ENCODE peak calls at places on chromosomes 7 and 10, in five cellular contexts. N, L, K, G and Z are unnamed samples.

GRCh38 chr10:806451-807162 is 117.1 kb upstream of the DIP2C start:
- DNase-seq in G (no peak), N (no peak), L (no peak), K (no peak), Z (no peak)

GRCh38 chr7:143434660-143435059 is 8.6 kb upstream of the TAS2R60 start:
- DNase-seq in K (peak), L (no peak), N (no peak), G (peak), Z (no peak)

GRCh38 chr10:11875499-11876281 is 52.5 kb downstream of the PROSER2 start:
- DNase-seq in N (no peak), L (peak), G (peak), K (peak), Z (no peak)

GRCh38 chr7:140342732-140343514 is 55.4 kb downstream of the SLC37A3 start:
- DNase-seq in N (peak), L (peak), G (peak), K (no peak), Z (no peak)

GRCh38 chr10:71731791-71732190 is 12.2 kb upstream of the C10orf105 start:
- DNase-seq in L (no peak), K (no peak), G (no peak), N (no peak), Z (no peak)

GRCh38 chr7:157898802-157899201 is 562.0 kb downstream of the DNAJB6 start:
- DNase-seq in G (no peak), L (no peak), K (no peak), N (no peak), Z (no peak)

GRCh38 chr10:51188013-51188412 is 113.7 kb downstream of the PRKG1 start:
- DNase-seq in N (no peak), K (no peak), G (no peak), L (no peak), Z (no peak)

GRCh38 chr7:23013715-23014649 is at the start of gene HYCC1:
- DNase-seq in L (peak), K (peak), N (peak), G (peak), Z (peak)

GRCh38 chr7:23662124-23662982 is 17.6 kb upstream of the FAM221A start:
- DNase-seq in G (no peak), N (no peak), L (no peak), K (no peak), Z (no peak)

GRCh38 chr10:71981024-71981867 is 17.1 kb downstream of the CHST3 start:
- DNase-seq in G (no peak), N (no peak), L (no peak), K (no peak), Z (no peak)

GRCh38 chr7:16067695-16068094 is 353.6 kb downstream of the CRPPA start:
- DNase-seq in L (no peak), K (no peak), N (no peak), G (no peak), Z (no peak)

GRCh38 chr10:11439523-11440053 is 171.9 kb downstream of the USP6NL start:
- DNase-seq in N (no peak), K (no peak), G (no peak), L (no peak), Z (no peak)

GRCh38 chr7:47087866-47088265 is 494.0 kb downstream of the TNS3 start:
- DNase-seq in N (no peak), K (no peak), G (no peak), L (no peak), Z (no peak)

GRCh38 chr10:338176-339037 is 203.2 kb downstream of the ZMYND11 start:
- DNase-seq in K (no peak), N (no peak), L (no peak), G (no peak), Z (no peak)

GRCh38 chr10:11242443-11243386 is 225.0 kb downstream of the CELF2 start:
- DNase-seq in L (no peak), G (no peak), N (no peak), K (peak), Z (no peak)

GRCh38 chr10:100930368-100930767 is 17.6 kb downstream of the SLF2 start:
- DNase-seq in L (no peak), G (no peak), K (no peak), N (peak), Z (no peak)

GRCh38 chr10:132605390-132605789 is 67.8 kb downstream of the INPP5A start:
- DNase-seq in N (no peak), G (no peak), L (no peak), K (no peak), Z (no peak)

GRCh38 chr10:79904671-79905321 is 44.1 kb downstream of the SFTPD start:
- DNase-seq in K (peak), L (peak), G (peak), N (peak), Z (no peak)

GRCh38 chr7:18762189-18762588 is 266.6 kb downstream of the HDAC9 start:
- DNase-seq in L (no peak), G (no peak), N (peak), K (no peak), Z (no peak)

GRCh38 chr7:137592232-137592896 is 248.8 kb upstream of the PTN start:
- DNase-seq in L (no peak), K (no peak), N (peak), G (peak), Z (no peak)

GRCh38 chr7:44085549-44085948 is 3.2 kb upstream of the POLM start:
- DNase-seq in N (no peak), L (peak), G (no peak), K (peak), Z (no peak)

GRCh38 chr10:58531084-58531695 is 18.5 kb downstream of the BICC1 start:
- DNase-seq in N (peak), G (peak), L (no peak), K (peak), Z (peak)

GRCh38 chr10:7717767-7718166 is 14.7 kb downstream of the ITIH2 start:
- DNase-seq in N (no peak), K (no peak), L (no peak), G (no peak), Z (no peak)
- H3K27ac ChIP-seq in N (no peak), K (no peak), L (no peak), G (no peak), Z (no peak)

GRCh38 chr7:128215739-128216138 is 25.3 kb upstream of the LEP start:
- DNase-seq in K (no peak), G (no peak), N (no peak), L (no peak), Z (no peak)

GRCh38 chr7:128211626-128212025 is 29.5 kb upstream of the LEP start:
- DNase-seq in L (no peak), G (no peak), N (no peak), K (no peak), Z (no peak)

GRCh38 chr7:128217030-128217805 is 23.9 kb upstream of the LEP start:
- DNase-seq in G (peak), L (peak), N (no peak), K (peak), Z (no peak)

GRCh38 chr7:128215281-128215680 is 25.8 kb upstream of the LEP start:
- DNase-seq in K (no peak), L (no peak), G (no peak), N (no peak), Z (no peak)

DNA sequence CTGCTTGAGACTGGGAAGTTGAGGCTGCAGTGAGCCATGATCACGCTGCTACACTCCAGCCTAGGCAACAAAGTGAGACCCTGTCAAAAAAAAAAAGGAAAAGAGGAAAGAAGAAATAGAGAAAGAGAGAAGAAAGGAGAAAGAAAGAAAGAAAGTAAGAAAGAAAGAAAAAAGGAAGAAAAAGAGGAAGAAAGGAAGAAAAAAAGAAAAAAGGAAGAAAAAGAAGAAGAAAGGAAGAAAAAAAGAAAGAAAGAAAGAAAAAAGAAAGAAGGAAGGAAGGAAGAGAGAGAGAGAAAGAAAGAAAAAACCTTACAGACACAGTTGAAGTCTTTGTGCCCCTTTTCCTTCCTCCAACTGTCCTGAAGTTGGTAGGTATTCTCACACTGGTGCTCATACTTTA is 26.6 kb upstream of the LEP start:
- DNase-seq in G (no peak), L (no peak), K (no peak), N (no peak), Z (no peak)
- H3K27ac ChIP-seq in G (no peak), L (no peak), K (no peak), N (no peak), Z (no peak)

DNA sequence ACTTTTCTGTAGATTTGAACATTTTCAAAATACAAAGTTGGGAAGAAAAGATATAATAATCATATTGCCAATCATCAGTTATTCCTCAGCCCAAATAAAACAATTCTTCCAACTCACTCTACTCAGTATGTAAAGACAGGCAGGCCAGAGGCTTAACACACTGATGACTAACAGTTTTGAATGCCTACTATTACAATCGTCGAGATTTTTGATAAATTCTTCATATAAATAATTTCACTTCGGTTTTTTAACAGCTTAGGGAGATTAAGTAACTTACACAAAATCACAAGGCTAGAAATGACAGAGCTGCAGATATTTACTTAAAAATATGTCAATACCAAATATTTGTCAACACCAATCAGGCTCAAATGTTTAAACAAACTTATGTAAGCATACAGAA is 17.5 kb downstream of the CYTH3 start:
- DNase-seq in K (no peak), G (no peak), N (no peak), L (no peak), Z (no peak)
- H3K27ac ChIP-seq in K (peak), G (peak), N (no peak), L (peak), Z (no peak)

DNA sequence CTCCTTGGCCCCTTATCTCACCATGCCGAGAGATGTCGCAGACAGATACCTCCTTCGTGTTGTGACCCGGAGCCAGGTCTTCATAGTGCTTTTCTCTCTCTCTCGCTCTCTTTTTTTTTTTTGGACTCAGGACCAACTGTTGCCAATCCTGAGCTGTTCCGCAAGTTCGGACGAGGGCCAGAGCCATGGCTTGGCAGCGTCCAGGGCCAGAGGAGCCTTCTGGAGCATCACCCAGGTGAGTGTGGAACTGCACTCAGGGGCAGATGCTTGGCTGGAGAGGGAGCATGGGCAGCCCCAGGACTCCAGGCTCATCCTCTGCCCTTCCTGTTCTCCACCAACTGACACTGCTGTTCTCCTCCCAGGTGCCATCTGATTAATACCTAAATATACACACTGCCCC is 7.8 kb downstream of the ZNF862 start:
- DNase-seq in N (no peak), K (no peak), G (no peak), L (no peak), Z (no peak)
- H3K27ac ChIP-seq in N (no peak), K (no peak), G (no peak), L (no peak), Z (no peak)

GRCh38 chr10:98460837-98461499 is 14.2 kb upstream of the HPS1 start:
- DNase-seq in G (peak), K (no peak), N (peak), L (no peak), Z (no peak)
- H3K27ac ChIP-seq in G (peak), K (peak), N (peak), L (no peak), Z (no peak)

GRCh38 chr7:116214921-116215320 is 4.6 kb downstream of the TES start:
- DNase-seq in L (no peak), K (no peak), N (no peak), G (no peak), Z (no peak)
- H3K27ac ChIP-seq in L (no peak), K (no peak), N (no peak), G (no peak), Z (no peak)

DNA sequence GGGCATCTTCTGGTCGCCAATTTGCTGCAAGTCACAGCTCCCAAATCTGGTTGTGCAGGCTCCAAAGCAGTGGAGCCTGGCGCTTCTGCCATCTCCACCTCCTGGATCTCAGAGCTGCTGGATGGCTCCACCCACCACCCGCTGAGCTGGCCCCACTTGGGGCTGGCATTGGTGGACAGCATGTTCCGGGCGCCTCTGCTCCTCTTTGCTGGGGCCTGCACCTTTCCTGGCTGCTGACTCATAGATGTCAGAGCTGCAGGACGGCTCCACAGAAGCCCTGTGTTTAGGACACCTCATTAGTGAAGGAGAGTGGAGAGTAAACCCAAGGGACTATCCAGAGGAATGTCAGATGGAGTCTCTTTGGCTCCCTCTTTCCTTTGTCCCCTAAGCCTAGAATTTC is 27.4 kb downstream of the MAPK8 start:
- DNase-seq in G (no peak), L (no peak), N (no peak), K (peak), Z (no peak)
- H3K27ac ChIP-seq in G (no peak), L (no peak), N (no peak), K (no peak), Z (no peak)